ENCODE peak calls at places on chromosomes 12 and 14, in eight cellular contexts. H, E, R, F, M, I, B and N are unnamed samples.
A peak's percentile ranks its signal among the peaks of the same experiment; 100 is the strongest.

GRCh38 chr14:96051231-96051630 is 12.1 kb downstream of the C14orf132 start:
- DNase-seq in R (no peak), F (no peak), M (no peak), B (no peak), I (no peak), H (no peak), E (no peak), N (no peak)

GRCh38 chr12:107775093-107775721 is 703 bp downstream of the ASCL4 start:
- DNase-seq in I (no peak), B (no peak), R (no peak), E (no peak), H (no peak), M (no peak), F (peak; percentile 30), N (no peak)

GRCh38 chr14:99684356-99684952 is 356 bp downstream of the CYP46A1 start:
- DNase-seq in I (peak; percentile 8), E (peak; percentile 15), F (no peak), R (no peak), M (no peak), H (no peak), B (no peak), N (no peak)

GRCh38 chr14:26870722-26871121 is 272.9 kb upstream of the NOVA1 start:
- DNase-seq in M (no peak), I (no peak), E (no peak), F (no peak), R (no peak), B (no peak), H (no peak), N (no peak)

GRCh38 chr12:110600254-110600653 is 13.7 kb upstream of the TCTN1 start:
- DNase-seq in I (peak; percentile 72), M (no peak), F (peak; percentile 79), B (no peak), E (no peak), H (peak; percentile 85), R (no peak), N (no peak)

GRCh38 chr14:100620437-100621100 is 33.4 kb upstream of the BEGAIN start:
- DNase-seq in M (no peak), H (no peak), R (no peak), F (no peak), B (no peak), E (no peak), I (no peak), N (no peak)

GRCh38 chr14:64673748-64674147 is 30.5 kb upstream of the PLEKHG3 start:
- DNase-seq in R (no peak), I (no peak), F (no peak), H (no peak), E (no peak), M (peak; percentile 50), B (no peak), N (peak; percentile 71)

GRCh38 chr14:51323492-51323891 is 83.4 kb downstream of the TMX1 start:
- DNase-seq in M (no peak), R (no peak), I (no peak), F (no peak), H (no peak), B (no peak), E (no peak), N (no peak)

GRCh38 chr14:75587388-75587787 is 9.0 kb downstream of the FLVCR2 start:
- DNase-seq in F (no peak), E (no peak), I (no peak), M (no peak), B (no peak), R (no peak), H (no peak), N (no peak)

GRCh38 chr12:31106101-31106803 is 32.6 kb downstream of the DDX11 start:
- DNase-seq in I (no peak), F (no peak), H (no peak), B (no peak), M (no peak), R (no peak), E (no peak), N (peak; percentile 38)

GRCh38 chr12:128820723-128821432 is 2.9 kb downstream of the SLC15A4 start:
- DNase-seq in B (no peak), H (no peak), M (no peak), I (no peak), R (no peak), F (no peak), E (peak; percentile 30), N (no peak)

GRCh38 chr14:100686858-100687257 is 39.8 kb upstream of the DLK1 start:
- DNase-seq in R (no peak), F (no peak), B (no peak), I (no peak), M (no peak), E (no peak), H (no peak), N (no peak)

GRCh38 chr14:68442828-68443460 is 349.9 kb downstream of the ZFP36L1 start:
- DNase-seq in M (no peak), R (no peak), F (peak; percentile 64), B (no peak), I (peak; percentile 49), E (no peak), H (peak; percentile 70), N (no peak)

GRCh38 chr14:85273099-85273677 is 256.8 kb upstream of the FLRT2 start:
- DNase-seq in M (no peak), H (peak; percentile 19), I (no peak), F (peak; percentile 29), R (no peak), B (no peak), E (no peak), N (no peak)

DNA sequence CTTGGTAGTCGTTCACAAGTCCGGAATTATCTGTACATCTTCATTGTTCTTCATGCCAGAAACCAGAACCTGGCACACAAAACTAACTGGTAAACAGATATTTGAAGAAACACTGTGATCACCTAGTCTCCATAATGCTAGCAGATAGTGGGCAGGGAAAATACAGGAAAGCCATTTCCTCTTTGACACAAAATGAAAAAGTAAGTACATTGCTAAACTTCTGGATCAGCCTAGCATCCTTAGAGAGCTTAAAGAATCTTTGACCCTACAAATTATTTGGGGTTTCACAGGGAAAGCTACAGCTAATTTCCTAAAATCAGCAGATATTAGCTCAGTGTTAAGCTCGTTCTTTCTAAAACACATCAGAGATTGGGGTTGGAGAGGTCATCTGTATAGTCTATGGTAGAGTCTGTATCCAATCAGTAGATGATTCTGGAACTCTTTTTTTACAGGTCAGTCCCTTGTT is 4.8 kb downstream of the DDIT3 start:
- DNase-seq in F (no peak), I (no peak), M (no peak), H (no peak), E (no peak), B (no peak), R (no peak), N (no peak)
- H3K27ac ChIP-seq in F (peak overlapping the region; percentile 26), I (no peak overlapping the region), M (no peak overlapping the region), H (no peak overlapping the region), E (peak overlapping the region; percentile 19), B (peak overlapping the region; percentile 63), R (no peak overlapping the region), N (no peak overlapping the region)

GRCh38 chr12:113172185-113172584 is 13.1 kb downstream of the DDX54 start:
- DNase-seq in E (no peak), I (no peak), R (no peak), H (no peak), M (no peak), B (no peak), F (no peak), N (no peak)
- H3K36me3 ChIP-seq in E (peaks cover 54% of the 10 kb centered on the region), I (peaks cover 65% of the 10 kb centered on the region), R (peaks cover 68% of the 10 kb centered on the region), H (peaks cover 15% of the 10 kb centered on the region), M (peaks cover 77% of the 10 kb centered on the region), B (peaks cover 22% of the 10 kb centered on the region), F (peaks cover 58% of the 10 kb centered on the region), N (peaks cover 98% of the 10 kb centered on the region)

GRCh38 chr12:65936529-65936911 is 112.2 kb downstream of the HMGA2 start:
- DNase-seq in H (no peak), E (no peak), B (no peak), F (no peak), R (no peak), M (no peak), I (no peak), N (no peak)
- H3K27ac ChIP-seq in H (no peak overlapping the region), E (peak overlapping the region; percentile 33), B (peak overlapping the region; percentile 31), F (peak overlapping the region; percentile 17), R (no peak overlapping the region), M (no peak overlapping the region), I (no peak overlapping the region), N (no peak overlapping the region)

DNA sequence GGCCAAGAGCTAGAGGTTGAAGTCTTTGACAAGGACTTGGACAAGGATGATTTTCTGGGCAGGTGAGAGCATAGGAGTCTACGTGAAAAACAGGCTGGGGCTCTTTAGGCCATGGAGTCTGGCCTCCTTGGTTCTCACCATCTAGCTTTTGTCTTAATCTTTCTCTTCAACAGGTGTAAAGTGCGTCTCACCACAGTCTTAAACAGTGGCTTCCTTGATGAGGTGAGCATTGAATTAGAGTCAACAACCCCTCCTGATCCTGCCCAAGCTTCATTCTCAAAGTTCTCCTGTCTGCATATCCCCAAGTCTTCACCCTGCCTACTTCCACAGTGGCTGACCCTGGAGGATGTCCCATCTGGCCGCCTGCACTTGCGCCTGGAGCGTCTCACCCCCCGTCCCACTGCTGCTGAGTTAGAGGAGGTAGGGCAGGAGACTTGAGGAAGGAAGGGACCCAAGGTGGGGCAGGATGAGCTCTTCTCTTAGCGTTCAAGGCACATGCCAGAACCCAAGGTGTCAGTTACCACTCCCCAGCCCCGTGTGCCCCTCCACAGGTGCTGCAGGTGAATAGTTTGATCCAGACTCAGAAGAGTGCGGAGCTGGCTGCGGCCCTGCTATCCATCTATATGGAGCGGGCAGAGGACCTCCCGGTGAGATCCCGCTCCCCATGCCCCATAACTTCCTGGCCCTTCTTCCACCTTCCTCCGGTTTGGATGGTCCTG is 9.9 kb downstream of the ESYT1 start:
- DNase-seq in M (no peak), F (no peak), I (no peak), H (no peak), E (no peak), R (no peak), B (no peak), N (no peak)
- H3K36me3 ChIP-seq in M (peaks cover 79% of the 10 kb centered on the region), F (peaks cover 42% of the 10 kb centered on the region), I (peaks cover 70% of the 10 kb centered on the region), H (peaks cover 35% of the 10 kb centered on the region), E (peaks cover 45% of the 10 kb centered on the region), R (peaks cover 75% of the 10 kb centered on the region), B (peaks cover 21% of the 10 kb centered on the region), N (no peaks in the 10 kb centered on the region)